ENCODE peak calls at places on chromosomes 4 and X, in four cellular contexts. I is fibroblast of lung, A is PC-3, F is K562. T is an unnamed sample.

GRCh38 chr4:84638092-84638491 is 55.2 kb downstream of the CDS1 start:
- DNase-seq in I (no peak), A (no peak), F (no peak), T (no peak)

GRCh38 chr4:152847376-152847775 is 67.6 kb downstream of the ARFIP1 start:
- DNase-seq in I (no peak), A (no peak), F (no peak), T (no peak)

GRCh38 chr4:156779774-156780173 is 191.8 kb downstream of the PDGFC start:
- DNase-seq in I (peak; percentile 98), A (peak; percentile 84), F (no peak), T (peak; percentile 98)

GRCh38 chr4:1207603-1208265 is 35.4 kb upstream of the SPON2 start:
- DNase-seq in I (peak; percentile 73), A (peak; percentile 3), F (no peak), T (peak; percentile 62)

GRCh38 chr4:121939690-121940089 is 12.2 kb downstream of the TRPC3 start:
- DNase-seq in I (no peak), A (no peak), F (no peak), T (no peak)

GRCh38 chr4:46270986-46271596 is 118.8 kb downstream of the GABRA2 start:
- DNase-seq in I (peak; percentile 3), A (peak; percentile 38), F (peak; percentile 11), T (peak; percentile 1)

GRCh38 chr4:101806914-101807313 is 16.4 kb downstream of the BANK1 start:
- DNase-seq in I (no peak), A (no peak), F (no peak), T (no peak)

GRCh38 chr4:55635760-55636621 is at the start of gene NMU:
- DNase-seq in I (peak; percentile 29), A (peak; percentile 79), F (peak; percentile 68), T (no peak)

GRCh38 chr4:182818926-182819730 is 98.1 kb downstream of the DCTD start:
- DNase-seq in I (no peak), A (no peak), F (no peak), T (no peak)

GRCh38 chr4:48041535-48042137 is 25.1 kb downstream of the NIPAL1 start:
- DNase-seq in I (no peak), A (no peak), F (no peak), T (no peak)

GRCh38 chr4:165810726-165811125 is 62.3 kb upstream of the TLL1 start:
- DNase-seq in I (peak; percentile 30), A (peak; percentile 26), F (no peak), T (peak; percentile 10)

DNA sequence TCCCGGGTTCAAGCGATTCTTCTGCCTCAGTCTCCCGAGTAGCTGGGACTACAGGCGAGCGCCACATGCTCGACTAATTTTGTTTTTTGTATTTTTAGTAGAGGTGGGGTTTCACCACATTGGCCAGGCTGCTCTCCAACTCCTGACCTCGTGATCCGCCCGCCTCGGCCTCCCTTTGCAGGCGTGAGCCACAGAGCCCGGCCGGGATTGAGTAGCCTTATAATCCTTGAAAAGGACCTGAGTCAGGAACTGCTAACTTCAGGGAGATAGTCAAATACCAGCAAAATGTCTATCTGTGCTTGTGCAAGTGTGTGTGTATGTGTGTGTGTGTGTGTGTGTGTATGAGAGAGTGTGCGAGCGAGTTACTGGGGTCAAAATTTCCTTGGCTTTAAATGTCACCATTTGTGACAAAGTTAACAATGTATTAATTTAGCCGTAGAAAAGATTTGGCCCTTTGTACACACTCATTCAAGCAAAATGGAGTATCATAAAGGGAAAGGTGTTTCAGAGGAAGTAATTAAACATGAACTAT is 1.8 kb upstream of the KDM6A start:
- DNase-seq in I (peak; percentile 33), A (peak; percentile 39), F (no peak), T (no peak)
- H3K4me2 ChIP-seq in I (peak overlapping the region; percentile 82), A (peak overlapping the region; percentile 98), F (peak overlapping the region; percentile 69), T (peak overlapping the region; percentile 85)

DNA sequence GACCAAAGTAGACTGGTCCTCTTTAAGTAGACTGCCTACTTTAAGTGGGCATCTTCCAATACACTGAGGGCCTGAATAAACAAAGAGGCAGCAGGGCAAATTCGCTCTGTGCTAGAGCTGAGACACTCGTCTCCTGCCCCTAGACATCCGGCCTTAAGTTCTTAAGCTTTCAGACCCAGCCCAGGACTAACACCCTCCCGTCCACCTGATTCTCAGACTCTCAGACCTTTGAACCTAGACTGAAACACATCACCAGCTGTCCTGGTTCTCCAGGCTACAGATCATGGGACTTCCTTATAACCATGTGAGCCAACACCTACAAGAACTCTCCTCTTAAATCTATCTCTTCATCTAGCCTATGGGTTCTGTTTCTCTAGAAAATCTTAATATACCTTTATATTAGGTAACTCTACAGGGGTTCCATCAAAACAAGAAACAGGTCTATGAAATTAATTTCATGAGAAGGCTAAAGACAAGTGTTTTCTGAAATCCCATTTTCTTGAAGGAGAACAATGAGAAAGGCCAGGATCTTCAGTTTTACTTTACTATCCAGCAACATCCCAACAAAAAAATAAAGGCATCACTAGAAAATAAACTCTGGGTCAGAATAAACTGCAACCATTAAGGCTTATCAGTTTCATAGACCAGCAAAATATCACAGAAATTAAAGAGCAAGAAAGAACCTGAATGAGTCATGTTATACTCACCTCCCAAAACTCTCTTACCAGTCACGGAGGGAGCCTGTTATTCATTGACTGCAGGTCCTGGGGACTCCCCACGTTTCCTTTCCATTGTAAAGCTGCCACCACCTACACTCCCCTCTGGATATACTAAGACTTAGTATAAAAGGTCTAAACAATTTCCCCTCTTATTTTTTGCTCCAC is 14.8 kb downstream of the ADGRA3 start:
- DNase-seq in I (peak; percentile 88), A (peak; percentile 84), F (no peak), T (peak; percentile 86)
- H3K9ac ChIP-seq in I (no peak overlapping the region), A (no peak overlapping the region), F (no peak overlapping the region), T (no peak overlapping the region)

GRCh38 chr4:110164856-110165255 is 33.6 kb downstream of the ELOVL6 start:
- DNase-seq in I (no peak), A (peak; percentile 62), F (no peak), T (no peak)

GRCh38 chr4:110165382-110166285 is 32.8 kb downstream of the ELOVL6 start:
- DNase-seq in I (peak; percentile 84), A (peak; percentile 73), F (peak; percentile 29), T (peak; percentile 74)

GRCh38 chr4:110163327-110164070 is 34.9 kb downstream of the ELOVL6 start:
- DNase-seq in I (peak; percentile 92), A (peak; percentile 63), F (no peak), T (peak; percentile 91)

GRCh38 chr4:110160616-110161015 is 37.8 kb downstream of the ELOVL6 start:
- DNase-seq in I (no peak), A (no peak), F (no peak), T (no peak)

DNA sequence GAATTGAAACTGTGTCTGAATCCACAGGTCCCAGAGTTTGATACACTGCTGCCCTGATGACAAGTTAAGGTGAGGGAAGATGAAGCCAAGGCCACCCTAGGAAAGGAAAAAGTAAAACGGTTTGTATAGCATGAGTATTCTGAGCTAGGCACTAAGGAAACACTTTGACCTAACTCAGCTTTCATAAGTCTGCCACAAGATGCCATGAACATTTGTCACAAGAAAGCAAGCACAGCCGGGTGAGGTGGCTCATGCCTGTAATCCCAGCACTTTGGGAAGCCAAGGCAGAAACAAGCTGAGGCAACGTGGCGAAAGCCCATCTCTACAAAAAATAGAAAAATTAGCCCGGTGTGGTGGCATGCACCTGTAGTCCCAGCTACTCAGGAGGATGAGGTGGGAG is 34.2 kb downstream of the ELOVL6 start:
- DNase-seq in I (peak; percentile 76), A (peak; percentile 59), F (no peak), T (peak; percentile 56)
- H3K4me3 ChIP-seq in I (no peak overlapping the region), A (no peak overlapping the region), F (no peak overlapping the region), T (peak overlapping the region; percentile 8)

DNA sequence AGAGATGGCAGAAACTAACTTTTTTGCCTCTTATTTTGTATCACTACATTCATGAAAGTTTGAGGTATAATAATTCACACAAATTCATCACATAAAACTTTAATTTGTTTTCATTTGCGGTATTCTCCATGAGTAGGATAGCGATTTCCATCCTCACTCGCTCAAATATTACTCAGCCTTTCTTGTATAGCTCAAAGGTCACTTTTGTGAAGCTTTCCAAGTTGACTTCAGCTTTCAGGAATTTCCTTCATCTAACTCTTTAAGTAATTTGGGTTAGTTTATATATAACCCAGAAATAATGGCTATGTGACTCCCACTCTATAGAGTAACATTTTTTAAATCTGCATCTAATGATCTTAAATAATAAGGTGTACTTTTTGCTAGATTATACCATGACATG is 314.4 kb downstream of the IL1RAPL1 start:
- DNase-seq in I (peak; percentile 74), A (peak; percentile 50), F (no peak), T (peak; percentile 65)
- H3K4me2 ChIP-seq in I (no peak overlapping the region), A (no peak overlapping the region), F (no peak overlapping the region), T (peak overlapping the region; percentile 41)

T was measured in astrocyte.